ENCODE peak calls at places on chromosomes 5 and 9, in seven cellular contexts. B, V, Y, T, H, G and C are unnamed samples.

GRCh38 chr5:162888268-162888667 is 549.1 kb upstream of the CCNG1 start:
- DNase-seq in B (no peak), V (no peak), Y (no peak), T (no peak), H (no peak), G (no peak), C (no peak)

GRCh38 chr5:122180146-122180712 is 50.9 kb downstream of the ZNF474 start:
- DNase-seq in B (no peak), V (no peak), Y (no peak), T (no peak), H (no peak), G (no peak), C (no peak)

GRCh38 chr5:120817044-120817985 is 353.2 kb downstream of the PRR16 start:
- DNase-seq in B (peak; percentile 52), V (peak; percentile 9), Y (no peak), T (no peak), H (no peak), G (no peak), C (no peak)

GRCh38 chr9:133143639-133144141 is 20.0 kb downstream of the GBGT1 start:
- DNase-seq in B (no peak), V (no peak), Y (no peak), T (no peak), H (no peak), G (no peak), C (no peak)

GRCh38 chr5:56270058-56270457 is 36.9 kb upstream of the ANKRD55 start:
- DNase-seq in B (no peak), V (peak; percentile 18), Y (no peak), T (no peak), H (no peak), G (no peak), C (peak; percentile 11)

GRCh38 chr5:133353741-133354140 is 258.6 kb downstream of the FSTL4 start:
- DNase-seq in B (no peak), V (no peak), Y (no peak), T (no peak), H (no peak), G (no peak), C (no peak)

GRCh38 chr5:74947961-74948613 is 81.9 kb upstream of the FAM169A start:
- DNase-seq in B (peak; percentile 8), V (no peak), Y (no peak), T (no peak), H (no peak), G (no peak), C (peak; percentile 6)

GRCh38 chr5:96214442-96215197 is 218.4 kb downstream of the PCSK1 start:
- DNase-seq in B (no peak), V (peak; percentile 46), Y (no peak), T (no peak), H (no peak), G (no peak), C (no peak)

GRCh38 chr5:139686919-139687421 is 38.8 kb downstream of the CXXC5 start:
- DNase-seq in B (no peak), V (no peak), Y (no peak), T (no peak), H (no peak), G (no peak), C (no peak)

GRCh38 chr5:127330116-127330515 is 39.5 kb downstream of the MEGF10 start:
- DNase-seq in B (peak; percentile 37), V (no peak), Y (no peak), T (no peak), H (no peak), G (no peak), C (peak; percentile 48)

GRCh38 chr5:11599499-11599898 is 304.7 kb downstream of the CTNND2 start:
- DNase-seq in B (no peak), V (no peak), Y (no peak), T (no peak), H (no peak), G (no peak), C (no peak)

GRCh38 chr5:11607944-11608343 is 296.3 kb downstream of the CTNND2 start:
- DNase-seq in B (no peak), V (no peak), Y (no peak), T (no peak), H (no peak), G (no peak), C (no peak)

DNA sequence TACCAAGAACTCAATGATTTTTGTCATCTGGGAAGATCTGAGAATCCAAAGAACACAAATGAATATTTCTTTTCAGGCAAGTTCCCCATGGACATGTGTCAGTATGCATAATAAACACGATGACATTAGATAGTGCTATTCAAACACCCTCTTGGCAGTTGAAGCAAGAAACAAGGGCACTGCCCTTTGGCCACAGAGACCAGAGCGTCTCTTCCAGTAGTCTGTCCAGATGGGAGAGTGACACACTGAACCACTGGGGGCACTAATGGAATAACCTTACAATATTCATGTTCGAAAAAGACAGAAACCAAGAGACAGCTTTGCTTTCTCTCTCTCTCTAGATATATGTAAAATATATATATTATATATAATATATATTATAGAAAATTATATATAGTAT is 301.9 kb downstream of the CTNND2 start:
- DNase-seq in B (no peak), V (no peak), Y (no peak), T (no peak), H (no peak), G (no peak), C (peak; percentile 0)
- H3K4me1 ChIP-seq in B (no peaks in the 10 kb centered on the region), V (no peaks in the 10 kb centered on the region), Y (no peaks in the 10 kb centered on the region), T (no peaks in the 10 kb centered on the region), H (no peaks in the 10 kb centered on the region), G (no peaks in the 10 kb centered on the region), C (no peaks in the 10 kb centered on the region)

DNA sequence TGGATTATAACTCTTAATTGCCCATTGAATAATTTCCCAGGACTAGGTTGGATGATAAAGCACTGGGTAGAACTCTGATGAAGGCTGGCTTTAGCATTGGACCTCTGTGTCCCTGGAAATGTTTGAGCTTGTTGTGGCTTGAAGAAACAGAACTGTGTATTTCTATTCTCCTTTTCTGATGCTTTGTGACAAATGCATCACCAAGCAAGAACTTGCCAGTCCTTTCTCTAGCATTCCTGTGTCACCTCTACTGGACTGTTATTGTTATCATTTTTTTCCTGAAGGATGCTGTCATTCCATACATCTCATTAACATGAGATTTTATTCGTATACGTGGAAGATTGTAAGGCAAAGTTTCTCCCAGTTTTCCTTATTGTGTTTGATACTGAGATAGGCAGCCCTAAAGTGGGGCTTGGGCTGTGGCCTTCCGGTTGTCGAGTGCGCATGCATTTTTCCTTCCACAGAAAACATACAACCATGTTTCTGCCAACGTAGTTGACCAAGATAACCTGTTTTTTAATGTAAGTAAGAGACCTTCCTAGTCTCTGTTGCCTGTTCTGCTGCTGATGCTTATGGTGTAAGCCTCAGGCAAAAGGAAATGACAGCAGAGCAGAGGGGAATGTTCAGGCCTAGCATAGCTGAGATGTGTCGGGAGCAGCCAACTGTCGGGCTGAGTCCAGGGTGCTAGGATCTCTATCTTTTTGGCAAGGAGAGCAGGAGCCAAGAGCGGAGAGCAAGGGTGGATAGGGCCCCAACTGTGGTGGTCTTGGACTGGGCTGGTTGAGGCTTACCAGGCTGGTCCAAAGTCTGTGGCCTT is 2.3 kb downstream of the NTRK2 start:
- DNase-seq in B (no peak), V (no peak), Y (no peak), T (no peak), H (no peak), G (no peak), C (no peak)
- H3K27ac ChIP-seq in B (no peak overlapping the region), V (no peak overlapping the region), Y (no peak overlapping the region), T (no peak overlapping the region), H (no peak overlapping the region), G (no peak overlapping the region), C (no peak overlapping the region)

GRCh38 chr9:130689572-130689936 is 4.0 kb upstream of the EXOSC2 start:
- DNase-seq in B (no peak), V (no peak), Y (no peak), T (no peak), H (no peak), G (no peak), C (no peak)
- H3K4me3 ChIP-seq in B (peak overlapping the region; percentile 83), V (peak overlapping the region; percentile 21), Y (no peak overlapping the region), T (no peak overlapping the region), H (peak overlapping the region; percentile 54), G (peak overlapping the region; percentile 35), C (peak overlapping the region; percentile 54)

GRCh38 chr5:88841212-88841611 is 41.8 kb downstream of the MEF2C start:
- DNase-seq in B (no peak), V (no peak), Y (no peak), T (no peak), H (no peak), G (peak; percentile 34), C (no peak)
- H3K4me1 ChIP-seq in B (no peaks in the 10 kb centered on the region), V (no peaks in the 10 kb centered on the region), Y (no peaks in the 10 kb centered on the region), T (peaks cover 58% of the 10 kb centered on the region), H (peaks cover 83% of the 10 kb centered on the region), G (peaks cover 7% of the 10 kb centered on the region), C (no peaks in the 10 kb centered on the region)

GRCh38 chr5:167355370-167355769 is 936.1 kb upstream of the WWC1 start:
- DNase-seq in B (no peak), V (no peak), Y (no peak), T (no peak), H (no peak), G (no peak), C (no peak)
- H3K27ac ChIP-seq in B (no peak overlapping the region), V (no peak overlapping the region), Y (no peak overlapping the region), T (no peak overlapping the region), H (no peak overlapping the region), G (no peak overlapping the region), C (no peak overlapping the region)

DNA sequence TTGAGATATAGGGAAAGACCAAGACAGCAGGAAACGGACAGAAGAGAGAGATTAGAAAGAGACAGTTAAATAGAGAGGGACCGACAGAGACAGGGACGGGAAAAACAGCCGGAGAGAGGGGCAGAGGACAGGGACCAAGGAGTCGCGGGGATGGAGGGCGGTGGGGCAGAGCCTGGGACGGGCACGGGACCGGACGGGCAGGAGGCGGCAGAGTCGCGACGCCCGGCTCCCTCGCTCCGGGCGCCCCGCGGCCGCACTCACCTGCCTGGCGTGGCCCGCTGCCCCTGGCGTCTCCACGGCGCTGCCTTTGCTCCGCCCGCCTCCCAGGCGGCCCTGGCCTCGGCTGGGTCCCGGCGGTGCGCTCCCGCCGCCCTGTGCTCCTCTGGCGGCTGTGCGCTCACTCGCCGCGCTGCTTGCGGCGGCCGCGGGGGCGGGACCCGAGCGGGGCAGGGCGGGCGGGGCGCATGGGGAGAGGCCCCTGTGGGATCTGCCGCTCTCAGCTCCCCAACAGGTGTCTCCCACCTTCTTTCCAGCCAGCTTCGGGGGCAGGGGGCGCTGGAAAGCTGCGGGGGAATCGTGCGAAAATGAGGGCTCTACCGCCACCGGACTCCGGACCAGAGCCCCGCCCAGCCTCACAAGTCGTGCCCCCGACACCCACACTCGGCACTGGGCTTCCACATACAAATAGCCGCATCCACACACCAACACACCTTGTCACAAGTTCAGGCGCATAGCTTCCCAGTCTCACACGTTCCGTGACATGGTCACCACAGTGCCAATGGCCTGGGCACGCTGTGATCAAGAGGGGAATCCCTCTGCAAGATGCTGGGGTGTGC is at the start of gene ARID3C:
- DNase-seq in B (peak; percentile 72), V (no peak), Y (no peak), T (no peak), H (no peak), G (no peak), C (no peak)
- H3K4me3 ChIP-seq in B (peak within 1 kb of the TSS; percentile 52), V (peak within 1 kb of the TSS; percentile 49), Y (peak within 1 kb of the TSS; percentile 31), T (no peak within 1 kb of the TSS), H (peak within 1 kb of the TSS; percentile 64), G (peak within 1 kb of the TSS; percentile 11), C (peak within 1 kb of the TSS; percentile 23)